ENCODE peak calls at places on chromosomes 2 and 18, in eight cellular contexts. Q is right cardiac atrium; C is central memory CD8-positive, alpha-beta T cell; J is activated CD8-positive, alpha-beta T cell treated with anti-CD3 and anti-CD28 coated beads for 36 hours; O is effector memory CD8-positive, alpha-beta T cell; W is heart left ventricle; A is RWPE2; M is left ventricle myocardium superior. U is an unnamed sample.

GRCh38 chr18:54957295-54957694 is 2.0 kb downstream of the CCDC68 start:
- ATAC-seq in J (no peak), W (peak), C (no peak), Q (peak), A (no peak), O (no peak), M (no peak), U (no peak)

GRCh38 chr2:226151157-226151556 is 648.5 kb downstream of the IRS1 start:
- ATAC-seq in M (peak), O (no peak), Q (no peak), W (no peak), A (no peak), J (no peak), C (no peak), U (no peak)

GRCh38 chr2:120771556-120772208 is 36.0 kb downstream of the GLI2 start:
- ATAC-seq in C (no peak), W (peak), J (no peak), M (peak), Q (peak), O (no peak), A (peak), U (peak)

GRCh38 chr2:19632327-19633040 is 269.3 kb downstream of the TTC32 start:
- ATAC-seq in A (no peak), C (no peak), J (no peak), Q (peak), M (peak), O (no peak), W (peak), U (no peak)

GRCh38 chr2:135998842-135999241 is 13.4 kb upstream of the DARS1 start:
- ATAC-seq in J (no peak), A (no peak), C (no peak), M (no peak), Q (no peak), W (no peak), O (no peak), U (no peak)

GRCh38 chr2:212173331-212173730 is 365.3 kb downstream of the ERBB4 start:
- ATAC-seq in A (no peak), O (no peak), C (no peak), M (no peak), W (no peak), J (no peak), Q (no peak), U (no peak)

GRCh38 chr2:30981519-30981918 is 156.7 kb downstream of the GALNT14 start:
- ATAC-seq in O (no peak), C (no peak), A (no peak), W (no peak), J (no peak), M (no peak), Q (no peak), U (no peak)

GRCh38 chr2:3533836-3534235 is 14.5 kb upstream of the ADI1 start:
- ATAC-seq in C (no peak), A (no peak), W (peak), J (no peak), M (peak), Q (no peak), O (no peak), U (no peak)

GRCh38 chr2:158755310-158755709 is 39.8 kb upstream of the DAPL1 start:
- ATAC-seq in W (no peak), A (peak), J (no peak), M (no peak), Q (no peak), C (no peak), O (no peak), U (no peak)

GRCh38 chr2:112904883-112905282 is 6.1 kb upstream of the IL37 start:
- ATAC-seq in Q (no peak), M (no peak), C (no peak), A (no peak), J (no peak), W (no peak), O (no peak), U (no peak)

GRCh38 chr2:174546519-174547506 is 50.8 kb downstream of the WIPF1 start:
- ATAC-seq in Q (peak), C (peak), J (peak), W (no peak), M (peak), A (peak), O (peak), U (peak)

U was measured in esophagus mucosa.